ENCODE peak calls at places on chromosomes 2 and 18, in seven cellular contexts. N, F, P, V, Y, X and K are unnamed samples.

GRCh38 chr2:200077210-200077650 is 121.8 kb downstream of the MAIP1 start:
- DNase-seq in P (peak), Y (peak), V (no peak), F (no peak), X (no peak), N (no peak), K (no peak)

GRCh38 chr2:10000541-10000940 is 42.8 kb upstream of the KLF11 start:
- DNase-seq in Y (no peak), V (no peak), P (no peak), X (no peak), N (no peak), F (no peak), K (no peak)

GRCh38 chr2:200203381-200203827 is 103.1 kb upstream of the SPATS2L start:
- DNase-seq in X (no peak), V (no peak), N (no peak), P (no peak), F (no peak), Y (no peak), K (no peak)

GRCh38 chr2:174048238-174048637 is 83.1 kb upstream of the SP3 start:
- DNase-seq in X (no peak), N (no peak), P (no peak), Y (no peak), V (no peak), F (no peak), K (no peak)

GRCh38 chr18:8801263-8801901 is 96.0 kb downstream of the MTCL1 start:
- DNase-seq in N (no peak), X (no peak), F (no peak), V (no peak), Y (peak), P (peak), K (no peak)

GRCh38 chr2:179265082-179265575 is 497 bp upstream of the SESTD1 start:
- DNase-seq in P (no peak), N (no peak), V (no peak), Y (no peak), X (no peak), F (no peak), K (no peak)

GRCh38 chr2:232728785-232729184 is 31.7 kb downstream of the GIGYF2 start:
- DNase-seq in V (no peak), X (no peak), Y (no peak), P (no peak), F (no peak), N (no peak), K (no peak)

GRCh38 chr2:224042191-224042696 is 3.2 kb upstream of the SERPINE2 start:
- DNase-seq in N (no peak), P (no peak), Y (no peak), V (no peak), F (no peak), X (no peak), K (no peak)

GRCh38 chr2:138600732-138601437 is 99.3 kb downstream of the SPOPL start:
- DNase-seq in Y (no peak), X (no peak), F (no peak), V (no peak), N (no peak), P (no peak), K (no peak)

GRCh38 chr2:118386636-118387302 is 298.5 kb downstream of the INSIG2 start:
- DNase-seq in Y (no peak), N (no peak), F (no peak), P (peak), X (no peak), V (no peak), K (no peak)

GRCh38 chr2:170206805-170207407 is 29.0 kb downstream of the MYO3B start:
- DNase-seq in X (no peak), Y (no peak), F (no peak), V (no peak), P (no peak), N (no peak), K (no peak)

GRCh38 chr2:73984203-73984921 is at the start of gene TET3:
- DNase-seq in P (no peak), X (peak), N (no peak), F (no peak), Y (peak), V (peak), K (peak)

GRCh38 chr18:66749475-66750035 is 145.7 kb upstream of the CDH19 start:
- DNase-seq in X (no peak), V (no peak), N (no peak), F (no peak), P (no peak), Y (no peak), K (no peak)

GRCh38 chr18:55694291-55694690 is 106.3 kb upstream of the TCF4 start:
- DNase-seq in P (no peak), F (no peak), N (no peak), V (no peak), X (no peak), Y (no peak), K (no peak)

GRCh38 chr2:46559257-46559656 is 79.9 kb downstream of the TMEM247 start:
- DNase-seq in V (no peak), X (no peak), Y (no peak), N (no peak), P (no peak), F (no peak), K (no peak)

GRCh38 chr2:82790277-82791021 is 1668.6 kb downstream of the SUCLG1 start:
- DNase-seq in X (no peak), F (no peak), N (no peak), V (no peak), P (peak), Y (peak), K (peak)